ENCODE peak calls at places on chromosomes 13 and 19, in ten cellular contexts. E, G, Z, F, O, A, D, Y, N and T are unnamed samples.
A peak's percentile ranks its signal among the peaks of the same experiment; 100 is the strongest.

GRCh38 chr19:39174142-39174541 is 22.6 kb upstream of the NCCRP1 start:
- DNase-seq in N (no peak), F (no peak), Y (no peak), E (no peak), Z (no peak), A (no peak), G (no peak), O (no peak), D (no peak), T (no peak)

GRCh38 chr13:110942248-110942981 is 27.5 kb upstream of the ANKRD10 start:
- DNase-seq in E (no peak), Y (no peak), N (no peak), G (no peak), O (peak; percentile 44), F (no peak), D (no peak), A (no peak), Z (no peak), T (no peak)

GRCh38 chr13:50838031-50838430 is 5.5 kb downstream of the DLEU7 start:
- DNase-seq in O (no peak), Y (no peak), E (no peak), N (no peak), F (no peak), Z (no peak), G (no peak), A (no peak), D (no peak), T (no peak)

GRCh38 chr13:33279898-33280549 is 5.5 kb downstream of the STARD13 start:
- DNase-seq in N (peak; percentile 54), E (peak; percentile 23), Y (no peak), Z (no peak), F (no peak), A (no peak), D (no peak), G (no peak), O (peak; percentile 71), T (no peak)

GRCh38 chr13:106468207-106468606 is 67.3 kb downstream of the EFNB2 start:
- DNase-seq in A (no peak), D (no peak), Y (no peak), F (no peak), N (no peak), E (no peak), G (no peak), Z (no peak), O (no peak), T (no peak)

GRCh38 chr19:57527136-57527881 is at the start of gene ZNF549:
- DNase-seq in F (peak; percentile 88), D (peak; percentile 96), Y (peak; percentile 81), E (peak; percentile 84), O (peak; percentile 93), A (peak; percentile 89), G (peak; percentile 64), N (peak; percentile 87), Z (peak; percentile 88), T (peak; percentile 93)

GRCh38 chr13:20340759-20341161 is 108.6 kb upstream of the GJB6 start:
- DNase-seq in Z (no peak), N (no peak), Y (no peak), O (no peak), F (no peak), E (no peak), A (no peak), D (no peak), G (peak; percentile 58), T (no peak)

GRCh38 chr13:77698211-77699058 is 948 bp downstream of the SLAIN1 start:
- DNase-seq in Y (peak; percentile 16), Z (peak; percentile 50), G (no peak), D (peak; percentile 33), O (no peak), F (peak; percentile 50), A (peak; percentile 44), N (no peak), E (no peak), T (peak; percentile 29)

GRCh38 chr13:28339419-28339818 is 155.5 kb downstream of the FLT1 start:
- DNase-seq in G (no peak), E (no peak), Y (no peak), Z (no peak), A (no peak), F (no peak), D (no peak), O (peak; percentile 85), N (no peak), T (no peak)

GRCh38 chr13:34340534-34340933 is 522.6 kb downstream of the RFC3 start:
- DNase-seq in Z (no peak), N (no peak), E (no peak), F (no peak), Y (no peak), A (no peak), D (no peak), G (no peak), O (no peak), T (no peak)

GRCh38 chr19:18172331-18173053 is 1.1 kb upstream of the IFI30 start:
- DNase-seq in Z (no peak), O (no peak), F (no peak), A (no peak), G (no peak), Y (no peak), N (no peak), D (no peak), E (no peak), T (no peak)

GRCh38 chr19:18174983-18175382 is 1.4 kb downstream of the IFI30 start:
- DNase-seq in A (no peak), G (no peak), Z (no peak), F (no peak), D (no peak), O (no peak), E (no peak), Y (no peak), N (no peak), T (no peak)

GRCh38 chr19:18173054-18173571 is 500 bp upstream of the IFI30 start:
- DNase-seq in N (peak; percentile 41), O (no peak), F (no peak), A (peak; percentile 57), G (no peak), D (no peak), Y (peak; percentile 40), Z (no peak), E (no peak), T (peak; percentile 76)

GRCh38 chr19:18171605-18172327 is 1.8 kb upstream of the IFI30 start:
- DNase-seq in N (no peak), Y (no peak), D (no peak), Z (no peak), O (no peak), G (no peak), E (no peak), F (no peak), A (no peak), T (no peak)

GRCh38 chr19:18173572-18174294 is at the start of gene IFI30:
- DNase-seq in A (peak; percentile 88), G (peak; percentile 61), D (peak; percentile 62), N (peak; percentile 75), E (peak; percentile 68), O (no peak), Y (peak; percentile 71), F (peak; percentile 86), Z (peak; percentile 95), T (peak; percentile 74)
- TF ChIP-seq POLR2A in A (peak; percentile 85), G (peak; percentile 51), D (no peak), N (no peak), E (peak; percentile 73), O (no peak), Y (peak; percentile 9), F (peak; percentile 77), Z (peak; percentile 88), T (peak; percentile 55)

GRCh38 chr19:32324631-32325215 is 20.7 kb upstream of the ZNF507 start:
- DNase-seq in E (no peak), F (no peak), O (peak; percentile 6), N (no peak), A (no peak), D (no peak), G (no peak), Z (no peak), Y (no peak), T (no peak)
- TF ChIP-seq CTCF in E (peak; percentile 34), F (no peak), O (peak; percentile 20), N (no peak), A (no peak), D (no peak), G (no peak), Z (no peak), Y (no peak), T (peak; percentile 5)

GRCh38 chr19:48479686-48480085 is 10.5 kb downstream of the CYTH2 start:
- DNase-seq in Y (no peak), O (no peak), F (peak; percentile 51), A (no peak), E (no peak), G (no peak), N (no peak), D (no peak), Z (no peak), T (no peak)
- TF ChIP-seq POLR2A in Y (no peak), O (no peak), F (no peak), A (no peak), E (no peak), G (no peak), N (no peak), D (no peak), Z (no peak), T (no peak)

GRCh38 chr19:1220452-1221037 is 15.0 kb downstream of the STK11 start:
- DNase-seq in A (no peak), O (no peak), D (no peak), E (no peak), Y (no peak), Z (no peak), F (no peak), G (no peak), N (no peak), T (peak; percentile 53)
- TF ChIP-seq CTCF in A (no peak), O (no peak), D (no peak), E (peak; percentile 14), Y (no peak), Z (no peak), F (no peak), G (no peak), N (no peak), T (no peak)

GRCh38 chr19:10104665-10105221 is 1.4 kb upstream of the PPAN start:
- DNase-seq in Y (no peak), Z (no peak), O (no peak), E (no peak), N (no peak), G (no peak), F (no peak), A (peak; percentile 58), D (no peak), T (no peak)
- TF ChIP-seq POLR2A in Y (no peak), Z (no peak), O (no peak), E (no peak), N (no peak), G (no peak), F (peak; percentile 24), A (peak; percentile 15), D (no peak), T (no peak)

DNA sequence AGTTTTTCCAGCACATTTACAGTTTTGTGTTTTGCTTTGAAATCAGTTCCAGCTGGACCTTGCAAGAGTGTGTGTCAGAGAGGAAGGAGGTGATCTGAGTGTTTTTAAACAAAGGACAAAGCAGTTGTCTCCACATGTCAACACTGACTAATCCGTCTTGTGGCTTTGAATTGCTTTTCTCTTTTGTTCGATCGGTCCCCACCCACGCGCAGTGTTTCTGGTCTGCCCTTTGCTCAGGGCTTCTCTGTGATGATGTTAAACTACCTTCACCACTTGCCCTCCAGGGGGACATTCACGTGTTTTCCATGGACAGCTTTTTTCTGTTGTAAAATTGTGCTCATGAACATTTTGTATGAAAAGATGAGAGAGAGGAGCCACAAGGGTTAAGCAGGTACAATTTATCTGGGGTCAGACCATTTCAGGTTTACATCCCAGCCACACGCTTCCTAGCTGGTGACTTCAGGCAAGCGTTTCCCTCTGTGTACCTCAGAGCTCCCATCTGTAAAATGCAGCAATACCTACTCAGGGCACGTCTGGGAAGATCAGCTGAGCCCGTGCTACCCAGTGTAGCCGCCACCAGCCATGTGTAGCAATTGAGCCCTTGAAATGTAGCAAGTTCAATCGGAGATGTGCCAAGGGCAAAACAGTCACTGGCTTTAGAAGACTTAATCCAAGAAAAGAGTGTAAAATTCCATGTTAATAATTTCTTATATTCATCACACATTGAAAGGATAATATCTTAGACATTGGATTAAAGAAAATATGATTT is 13.5 kb upstream of the PLA2G4C start:
- DNase-seq in Z (no peak), N (peak; percentile 40), F (no peak), Y (no peak), E (no peak), O (peak; percentile 73), D (peak; percentile 91), G (no peak), A (no peak), T (no peak)
- TF ChIP-seq CTCF in Z (no peak), N (no peak), F (no peak), Y (no peak), E (no peak), O (peak; percentile 17), D (no peak), G (no peak), A (no peak), T (no peak)